ENCODE peak calls at places on chromosomes 12 and 14, in six cellular contexts. K is esophagus squamous epithelium; D is activated T-helper 1 cell treated with anti-CD3 and anti-CD28 coated beads, Interleukin-2, amount 50 U/mL, for 16 hours; A is left ventricle myocardium inferior; I is HCEC 1CT; G is mucosa of gallbladder. N is an unnamed sample.

GRCh38 chr14:77926942-77927341 is 127.0 kb downstream of the ADCK1 start:
- DNase-seq in K (no peak), D (no peak), A (no peak), I (no peak), G (no peak), N (no peak)

GRCh38 chr12:27449011-27449410 is 2.5 kb downstream of the SMCO2 start:
- DNase-seq in K (no peak), D (no peak), A (no peak), I (no peak), G (no peak), N (no peak)

GRCh38 chr14:54366726-54367707 is 29.8 kb upstream of the CDKN3 start:
- DNase-seq in K (no peak), D (no peak), A (no peak), I (peak), G (peak), N (no peak)

GRCh38 chr14:96965885-96966595 is 168.9 kb downstream of the VRK1 start:
- DNase-seq in K (no peak), D (no peak), A (no peak), I (no peak), G (no peak), N (no peak)

GRCh38 chr14:50064993-50065392 is 51.4 kb downstream of the VCPKMT start:
- DNase-seq in K (no peak), D (no peak), A (no peak), I (no peak), G (peak), N (no peak)

GRCh38 chr14:67618617-67619063 is 1.1 kb upstream of the ARG2 start:
- DNase-seq in K (no peak), D (no peak), A (no peak), I (peak), G (no peak), N (no peak)

GRCh38 chr14:69913686-69914085 is 34.5 kb downstream of the SMOC1 start:
- DNase-seq in K (no peak), D (no peak), A (no peak), I (no peak), G (no peak), N (no peak)

GRCh38 chr12:67885370-67886169 is 103.7 kb upstream of the IFNG-AS1 start:
- DNase-seq in K (no peak), D (no peak), A (no peak), I (no peak), G (no peak), N (no peak)

GRCh38 chr14:25150934-25151790 is 101.2 kb upstream of the STXBP6 start:
- DNase-seq in K (no peak), D (no peak), A (no peak), I (peak), G (no peak), N (no peak)

GRCh38 chr14:99981806-99982205 is 83.4 kb upstream of the EVL start:
- DNase-seq in K (no peak), D (no peak), A (no peak), I (no peak), G (no peak), N (no peak)

GRCh38 chr12:3117144-3117581 is 40.0 kb downstream of the TSPAN9 start:
- DNase-seq in K (no peak), D (no peak), A (no peak), I (no peak), G (no peak), N (no peak)

GRCh38 chr14:50790568-50790967 is 40.4 kb downstream of the NIN start:
- DNase-seq in K (no peak), D (no peak), A (no peak), I (no peak), G (no peak), N (no peak)

GRCh38 chr14:32023540-32023939 is 53.6 kb upstream of the ARHGAP5 start:
- DNase-seq in K (no peak), D (no peak), A (no peak), I (no peak), G (no peak), N (no peak)

GRCh38 chr14:93078830-93079229 is 36.9 kb downstream of the ITPK1 start:
- DNase-seq in K (no peak), D (no peak), A (no peak), I (no peak), G (no peak), N (no peak)

GRCh38 chr14:37202812-37203211 is 5.1 kb downstream of the MIPOL1 start:
- DNase-seq in K (no peak), D (no peak), A (no peak), I (no peak), G (no peak), N (no peak)

GRCh38 chr12:113030875-113031525 is 25.5 kb upstream of the DTX1 start:
- DNase-seq in K (no peak), D (no peak), A (no peak), I (peak), G (peak), N (no peak)

GRCh38 chr12:18581232-18581962 is 156.4 kb downstream of the PLCZ1 start:
- DNase-seq in K (no peak), D (no peak), A (no peak), I (peak), G (no peak), N (no peak)

GRCh38 chr14:69850086-69850735 is 29.0 kb upstream of the SMOC1 start:
- DNase-seq in K (no peak), D (no peak), A (no peak), I (no peak), G (no peak), N (no peak)

GRCh38 chr14:73599494-73599893 is 7.8 kb downstream of the ACOT4 start:
- DNase-seq in K (no peak), D (no peak), A (no peak), I (no peak), G (no peak), N (no peak)

GRCh38 chr14:85342858-85343607 is 186.9 kb upstream of the FLRT2 start:
- DNase-seq in K (no peak), D (no peak), A (no peak), I (peak), G (no peak), N (no peak)

GRCh38 chr12:65911321-65911720 is 87.0 kb downstream of the HMGA2 start:
- DNase-seq in K (no peak), D (no peak), A (no peak), I (peak), G (peak), N (no peak)

N was measured in Right ventricle myocardium inferior.